ENCODE peak calls at places on chromosomes 7 and 10, in six cellular contexts. I is dorsolateral prefrontal cortex; Q is stimulated activated CD8-positive, alpha-beta memory T cell treated with anti-CD3 and anti-CD28 coated beads, Interleukin-7, amount 100 ng/mL, for 24 hours; P is renal cortical epithelial cell; Z is psoas muscle; K is activated CD4-positive, CD25-positive, alpha-beta regulatory T cell. Y is an unnamed sample.

GRCh38 chr10:86964847-86965190 is 3.5 kb upstream of the ADIRF start:
- DNase-seq in I (no peak), Q (no peak), P (no peak), Z (no peak), K (no peak), Y (no peak)

GRCh38 chr10:3776796-3777571 is 8.0 kb downstream of the KLF6 start:
- DNase-seq in I (no peak), Q (no peak), P (peak; percentile 87), Z (peak; percentile 40), K (peak; percentile 32), Y (no peak)

GRCh38 chr7:13276977-13277376 is 589.5 kb downstream of the ARL4A start:
- DNase-seq in I (no peak), Q (no peak), P (no peak), Z (no peak), K (no peak), Y (no peak)

GRCh38 chr10:11683529-11684320 is 58.5 kb upstream of the ECHDC3 start:
- DNase-seq in I (no peak), Q (no peak), P (no peak), Z (no peak), K (no peak), Y (no peak)

GRCh38 chr7:101795461-101795860 is 22.0 kb upstream of the CUX1 start:
- DNase-seq in I (no peak), Q (no peak), P (no peak), Z (no peak), K (no peak), Y (no peak)

GRCh38 chr10:73785721-73786511 is 510 bp downstream of the ZSWIM8 start:
- DNase-seq in I (no peak), Q (no peak), P (peak; percentile 55), Z (peak; percentile 42), K (peak; percentile 28), Y (no peak)

GRCh38 chr10:13990918-13991317 is 339.8 kb downstream of the FRMD4A start:
- DNase-seq in I (no peak), Q (no peak), P (no peak), Z (no peak), K (no peak), Y (no peak)

GRCh38 chr10:95290801-95291633 is at the start of gene PDLIM1:
- DNase-seq in I (no peak), Q (no peak), P (no peak), Z (peak; percentile 85), K (peak; percentile 5), Y (no peak)

GRCh38 chr10:131636841-131637724 is 263.7 kb upstream of the PPP2R2D start:
- DNase-seq in I (no peak), Q (no peak), P (no peak), Z (peak; percentile 36), K (no peak), Y (no peak)

GRCh38 chr10:121448768-121449456 is 149.3 kb downstream of the FGFR2 start:
- DNase-seq in I (no peak), Q (no peak), P (peak; percentile 78), Z (no peak), K (no peak), Y (no peak)

GRCh38 chr7:122517576-122517975 is 181.3 kb downstream of the RNF133 start:
- DNase-seq in I (no peak), Q (no peak), P (no peak), Z (no peak), K (no peak), Y (no peak)

GRCh38 chr10:100562806-100563293 is 27.1 kb downstream of the HIF1AN start:
- DNase-seq in I (peak; percentile 5), Q (no peak), P (peak; percentile 60), Z (no peak), K (no peak), Y (no peak)

GRCh38 chr10:110170142-110170887 is 37.1 kb upstream of the MXI1 start:
- DNase-seq in I (no peak), Q (no peak), P (no peak), Z (no peak), K (no peak), Y (no peak)

GRCh38 chr10:30151581-30152389 is 92.4 kb upstream of the JCAD start:
- DNase-seq in I (no peak), Q (no peak), P (peak; percentile 76), Z (peak; percentile 56), K (no peak), Y (no peak)

GRCh38 chr10:51700228-51700835 is 937 bp upstream of the CSTF2T start:
- DNase-seq in I (peak; percentile 23), Q (no peak), P (peak; percentile 71), Z (no peak), K (no peak), Y (no peak)

GRCh38 chr7:10940748-10941358 is 32.8 kb upstream of the PHF14 start:
- DNase-seq in I (no peak), Q (no peak), P (no peak), Z (no peak), K (no peak), Y (no peak)

GRCh38 chr7:140005754-140006503 is 56.8 kb downstream of the PARP12 start:
- DNase-seq in I (no peak), Q (no peak), P (peak; percentile 28), Z (no peak), K (no peak), Y (no peak)

GRCh38 chr7:77685219-77685618 is 11.0 kb upstream of the RSBN1L start:
- DNase-seq in I (no peak), Q (no peak), P (peak; percentile 81), Z (no peak), K (no peak), Y (no peak)

GRCh38 chr7:6256709-6257535 is 15.5 kb downstream of the CYTH3 start:
- DNase-seq in I (no peak), Q (no peak), P (peak; percentile 32), Z (peak; percentile 57), K (no peak), Y (no peak)

GRCh38 chr7:128322040-128322643 is 21.6 kb downstream of the RBM28 start:
- DNase-seq in I (peak; percentile 23), Q (no peak), P (peak; percentile 53), Z (no peak), K (no peak), Y (no peak)

GRCh38 chr7:122430710-122431109 is 126.2 kb upstream of the FEZF1 start:
- DNase-seq in I (no peak), Q (no peak), P (peak; percentile 7), Z (no peak), K (no peak), Y (no peak)

GRCh38 chr7:138358850-138359341 is 101.2 kb upstream of the TRIM24 start:
- DNase-seq in I (no peak), Q (no peak), P (no peak), Z (no peak), K (no peak), Y (no peak)

GRCh38 chr10:132489053-132489703 is 48.4 kb upstream of the INPP5A start:
- DNase-seq in I (no peak), Q (no peak), P (no peak), Z (peak; percentile 13), K (no peak), Y (no peak)

GRCh38 chr10:93406367-93407145 is 75.6 kb downstream of the MYOF start:
- DNase-seq in I (no peak), Q (no peak), P (no peak), Z (no peak), K (no peak), Y (no peak)

GRCh38 chr7:139749545-139749944 is 28.3 kb downstream of the HIPK2 start:
- DNase-seq in I (no peak), Q (no peak), P (no peak), Z (peak; percentile 45), K (no peak), Y (no peak)

GRCh38 chr7:44391746-44392617 is 66.6 kb upstream of the CAMK2B start:
- DNase-seq in I (peak; percentile 1), Q (no peak), P (no peak), Z (no peak), K (no peak), Y (no peak)

GRCh38 chr7:34900891-34901493 is 136.3 kb downstream of the DPY19L1 start:
- DNase-seq in I (peak; percentile 59), Q (no peak), P (no peak), Z (no peak), K (no peak), Y (no peak)

GRCh38 chr10:97180367-97180763 is 5.4 kb downstream of the SLIT1 start:
- DNase-seq in I (no peak), Q (no peak), P (no peak), Z (no peak), K (no peak), Y (no peak)

GRCh38 chr7:45890902-45891461 is 2.7 kb downstream of the IGFBP1 start:
- DNase-seq in I (no peak), Q (no peak), P (peak; percentile 57), Z (no peak), K (no peak), Y (no peak)

GRCh38 chr10:33875924-33876323 is 541.5 kb upstream of the NRP1 start:
- DNase-seq in I (no peak), Q (no peak), P (no peak), Z (no peak), K (no peak), Y (no peak)

GRCh38 chr7:96329189-96329588 is 7.3 kb upstream of the SLC25A13 start:
- DNase-seq in I (no peak), Q (no peak), P (no peak), Z (no peak), K (no peak), Y (no peak)

GRCh38 chr10:28120043-28120749 is 121.3 kb upstream of the ODAD2 start:
- DNase-seq in I (peak; percentile 47), Q (no peak), P (peak; percentile 23), Z (peak; percentile 15), K (no peak), Y (no peak)

GRCh38 chr10:89427629-89428028 is 13.3 kb downstream of the IFIT5 start:
- DNase-seq in I (no peak), Q (no peak), P (peak; percentile 81), Z (no peak), K (no peak), Y (no peak)